ENCODE peak calls at places on chromosomes 2 and 18, in six cellular contexts. One of them, this sample, is unnamed.

GRCh38 chr2:105737980-105738657 is 6.6 kb upstream of the NCK2 start:
- DNase-seq in suprapubic skin: no peak
- DNase-seq in choroid plexus epithelial cell: no peak
- DNase-seq in GM12878: no peak
- DNase-seq in ovary: no peak
- DNase-seq in tibial artery: no peak
- DNase-seq in this sample: no peak

GRCh38 chr2:205001306-205001966 is 456.2 kb downstream of the PARD3B start:
- DNase-seq in suprapubic skin: no peak
- DNase-seq in choroid plexus epithelial cell: no peak
- DNase-seq in GM12878: no peak
- DNase-seq in ovary: no peak
- DNase-seq in tibial artery: no peak
- DNase-seq in this sample: no peak

GRCh38 chr2:229445501-229446294 is 174.6 kb upstream of the PID1 start:
- DNase-seq in suprapubic skin: no peak
- DNase-seq in choroid plexus epithelial cell: peak; percentile 27
- DNase-seq in GM12878: no peak
- DNase-seq in ovary: peak; percentile 61
- DNase-seq in tibial artery: peak; percentile 66
- DNase-seq in this sample: no peak

GRCh38 chr18:78980777-78981651 is 1.4 kb downstream of the SALL3 start:
- DNase-seq in suprapubic skin: no peak
- DNase-seq in choroid plexus epithelial cell: no peak
- DNase-seq in GM12878: no peak
- DNase-seq in ovary: no peak
- DNase-seq in tibial artery: no peak
- DNase-seq in this sample: peak; percentile 54

GRCh38 chr18:34772887-34773286 is 62.8 kb downstream of the DTNA start:
- DNase-seq in suprapubic skin: no peak
- DNase-seq in choroid plexus epithelial cell: peak; percentile 57
- DNase-seq in GM12878: no peak
- DNase-seq in ovary: no peak
- DNase-seq in tibial artery: no peak
- DNase-seq in this sample: no peak

GRCh38 chr2:236572482-236572881 is 2.9 kb downstream of the ACKR3 start:
- DNase-seq in suprapubic skin: no peak
- DNase-seq in choroid plexus epithelial cell: no peak
- DNase-seq in GM12878: no peak
- DNase-seq in ovary: peak; percentile 46
- DNase-seq in tibial artery: peak; percentile 63
- DNase-seq in this sample: no peak

GRCh38 chr2:217904614-217904965 is 98.2 kb downstream of the TNS1 start:
- DNase-seq in suprapubic skin: no peak
- DNase-seq in choroid plexus epithelial cell: no peak
- DNase-seq in GM12878: no peak
- DNase-seq in ovary: peak; percentile 38
- DNase-seq in tibial artery: no peak
- DNase-seq in this sample: no peak

GRCh38 chr2:219171231-219171651 is 1.4 kb upstream of the SLC23A3 start:
- DNase-seq in suprapubic skin: no peak
- DNase-seq in choroid plexus epithelial cell: peak; percentile 88
- DNase-seq in GM12878: no peak
- DNase-seq in ovary: peak; percentile 72
- DNase-seq in tibial artery: peak; percentile 90
- DNase-seq in this sample: peak; percentile 46

GRCh38 chr2:128403814-128404708 is 85.4 kb upstream of the HS6ST1 start:
- DNase-seq in suprapubic skin: peak; percentile 56
- DNase-seq in choroid plexus epithelial cell: no peak
- DNase-seq in GM12878: no peak
- DNase-seq in ovary: no peak
- DNase-seq in tibial artery: peak; percentile 11
- DNase-seq in this sample: no peak

GRCh38 chr2:133439281-133439920 is 128.9 kb downstream of the NCKAP5 start:
- DNase-seq in suprapubic skin: no peak
- DNase-seq in choroid plexus epithelial cell: no peak
- DNase-seq in GM12878: no peak
- DNase-seq in ovary: no peak
- DNase-seq in tibial artery: no peak
- DNase-seq in this sample: no peak
- TF ChIP-seq CTCF in suprapubic skin: no peak
- TF ChIP-seq CTCF in choroid plexus epithelial cell: no peak
- TF ChIP-seq CTCF in GM12878: no peak
- TF ChIP-seq CTCF in ovary: no peak
- TF ChIP-seq CTCF in tibial artery: no peak
- TF ChIP-seq CTCF in this sample: no peak

GRCh38 chr2:198717451-198717850 is 740.3 kb downstream of the SATB2 start:
- DNase-seq in suprapubic skin: no peak
- DNase-seq in choroid plexus epithelial cell: no peak
- DNase-seq in GM12878: no peak
- DNase-seq in ovary: no peak
- DNase-seq in tibial artery: no peak
- DNase-seq in this sample: no peak
- TF ChIP-seq CTCF in suprapubic skin: no peak
- TF ChIP-seq CTCF in choroid plexus epithelial cell: no peak
- TF ChIP-seq CTCF in GM12878: no peak
- TF ChIP-seq CTCF in ovary: no peak
- TF ChIP-seq CTCF in tibial artery: no peak
- TF ChIP-seq CTCF in this sample: no peak

GRCh38 chr2:166610180-166610919 is 116.3 kb upstream of the SCN7A start:
- DNase-seq in suprapubic skin: no peak
- DNase-seq in choroid plexus epithelial cell: peak; percentile 42
- DNase-seq in GM12878: no peak
- DNase-seq in ovary: no peak
- DNase-seq in tibial artery: no peak
- DNase-seq in this sample: no peak

GRCh38 chr2:166614027-166614426 is 120.0 kb upstream of the SCN7A start:
- DNase-seq in suprapubic skin: no peak
- DNase-seq in choroid plexus epithelial cell: peak; percentile 12
- DNase-seq in GM12878: no peak
- DNase-seq in ovary: no peak
- DNase-seq in tibial artery: no peak
- DNase-seq in this sample: no peak

GRCh38 chr2:166613226-166613625 is 119.2 kb upstream of the SCN7A start:
- DNase-seq in suprapubic skin: no peak
- DNase-seq in choroid plexus epithelial cell: no peak
- DNase-seq in GM12878: no peak
- DNase-seq in ovary: no peak
- DNase-seq in tibial artery: no peak
- DNase-seq in this sample: no peak

GRCh38 chr2:166612214-166612613 is 118.2 kb upstream of the SCN7A start:
- DNase-seq in suprapubic skin: no peak
- DNase-seq in choroid plexus epithelial cell: no peak
- DNase-seq in GM12878: no peak
- DNase-seq in ovary: no peak
- DNase-seq in tibial artery: no peak
- DNase-seq in this sample: no peak

GRCh38 chr2:166609183-166609959 is 115.3 kb upstream of the SCN7A start:
- DNase-seq in suprapubic skin: no peak
- DNase-seq in choroid plexus epithelial cell: no peak
- DNase-seq in GM12878: no peak
- DNase-seq in ovary: no peak
- DNase-seq in tibial artery: no peak
- DNase-seq in this sample: no peak
- TF ChIP-seq CTCF in suprapubic skin: no peak
- TF ChIP-seq CTCF in choroid plexus epithelial cell: no peak
- TF ChIP-seq CTCF in GM12878: no peak
- TF ChIP-seq CTCF in ovary: no peak
- TF ChIP-seq CTCF in tibial artery: no peak
- TF ChIP-seq CTCF in this sample: no peak

GRCh38 chr2:194867328-194867727 is 789.7 kb upstream of the SLC39A10 start:
- DNase-seq in suprapubic skin: no peak
- DNase-seq in choroid plexus epithelial cell: peak; percentile 7
- DNase-seq in GM12878: no peak
- DNase-seq in ovary: no peak
- DNase-seq in tibial artery: no peak
- DNase-seq in this sample: peak; percentile 4
- TF ChIP-seq CTCF in suprapubic skin: peak; percentile 20
- TF ChIP-seq CTCF in choroid plexus epithelial cell: peak; percentile 52
- TF ChIP-seq CTCF in GM12878: peak; percentile 39
- TF ChIP-seq CTCF in ovary: no peak
- TF ChIP-seq CTCF in tibial artery: peak; percentile 8
- TF ChIP-seq CTCF in this sample: peak; percentile 19

GRCh38 chr2:201642579-201643215 is 606 bp downstream of the TMEM237 start:
- DNase-seq in suprapubic skin: peak; percentile 90
- DNase-seq in choroid plexus epithelial cell: peak; percentile 76
- DNase-seq in GM12878: peak; percentile 1
- DNase-seq in ovary: peak; percentile 92
- DNase-seq in tibial artery: peak; percentile 77
- DNase-seq in this sample: peak; percentile 93
- TF ChIP-seq CTCF in suprapubic skin: no peak
- TF ChIP-seq CTCF in choroid plexus epithelial cell: no peak
- TF ChIP-seq CTCF in GM12878: no peak
- TF ChIP-seq CTCF in ovary: no peak
- TF ChIP-seq CTCF in tibial artery: no peak
- TF ChIP-seq CTCF in this sample: no peak

GRCh38 chr2:116440104-116440653 is 1374.3 kb upstream of the DDX18 start:
- DNase-seq in suprapubic skin: no peak
- DNase-seq in choroid plexus epithelial cell: no peak
- DNase-seq in GM12878: no peak
- DNase-seq in ovary: no peak
- DNase-seq in tibial artery: no peak
- DNase-seq in this sample: no peak

DNA sequence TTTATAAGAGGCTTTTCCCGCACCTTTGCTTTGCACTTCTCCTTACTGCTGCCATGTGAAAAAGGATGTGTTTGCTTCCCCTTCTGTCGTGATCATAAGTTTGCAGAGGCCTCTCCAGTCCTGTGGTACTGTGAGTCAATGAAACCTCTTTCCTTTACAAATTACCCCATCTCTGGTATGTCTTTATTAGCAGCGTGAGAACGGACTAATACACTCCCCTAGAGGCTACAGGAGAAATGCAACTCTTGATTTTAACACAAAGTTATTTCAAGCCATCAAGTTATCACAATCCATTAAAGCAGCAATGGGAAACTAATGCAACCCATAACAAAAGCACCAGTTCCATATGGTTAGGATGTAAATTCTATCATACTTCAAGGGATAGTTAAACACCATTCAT is 1378.8 kb upstream of the DDX18 start:
- DNase-seq in suprapubic skin: no peak
- DNase-seq in choroid plexus epithelial cell: no peak
- DNase-seq in GM12878: no peak
- DNase-seq in ovary: no peak
- DNase-seq in tibial artery: no peak
- DNase-seq in this sample: no peak
- TF ChIP-seq CTCF in suprapubic skin: no peak
- TF ChIP-seq CTCF in choroid plexus epithelial cell: no peak
- TF ChIP-seq CTCF in GM12878: no peak
- TF ChIP-seq CTCF in ovary: no peak
- TF ChIP-seq CTCF in tibial artery: no peak
- TF ChIP-seq CTCF in this sample: no peak